ENCODE peak calls at places on chromosomes 2 and 18, in seven cellular contexts. A, J, Q, T, U, I and Y are unnamed samples.

GRCh38 chr2:27747827-27748352 is 23.6 kb upstream of the MRPL33 start:
- DNase-seq in I (no peak), U (no peak), Q (no peak), A (no peak), T (no peak), J (no peak), Y (no peak)

GRCh38 chr2:127647242-127648190 is 1.6 kb downstream of the GPR17 start:
- DNase-seq in U (no peak), A (no peak), I (no peak), J (no peak), T (no peak), Q (no peak), Y (no peak)

GRCh38 chr2:139142252-139142651 is 362.1 kb upstream of the NXPH2 start:
- DNase-seq in Q (no peak), U (no peak), A (no peak), J (no peak), I (peak; percentile 3), T (no peak), Y (no peak)

GRCh38 chr2:202720226-202720625 is 85.5 kb downstream of the FAM117B start:
- DNase-seq in I (no peak), Q (no peak), J (no peak), U (no peak), A (no peak), T (no peak), Y (no peak)

GRCh38 chr2:240287496-240288086 is 147.1 kb upstream of the OTOS start:
- DNase-seq in I (no peak), A (no peak), T (no peak), U (no peak), J (peak; percentile 70), Q (no peak), Y (no peak)

GRCh38 chr18:12742453-12742852 is 39.6 kb downstream of the PSMG2 start:
- DNase-seq in A (no peak), I (peak; percentile 32), T (no peak), Q (no peak), U (no peak), J (no peak), Y (no peak)

GRCh38 chr2:226995625-226996041 is 159.8 kb downstream of the RHBDD1 start:
- DNase-seq in Q (no peak), T (no peak), U (no peak), A (no peak), J (no peak), I (peak; percentile 51), Y (peak; percentile 13)

GRCh38 chr2:191178806-191179514 is 28.2 kb upstream of the STAT4 start:
- DNase-seq in T (peak; percentile 82), A (no peak), J (no peak), U (peak; percentile 67), I (peak; percentile 66), Q (no peak), Y (no peak)

GRCh38 chr2:235716875-235717496 is 223.1 kb downstream of the AGAP1 start:
- DNase-seq in Q (no peak), J (no peak), U (no peak), A (no peak), T (no peak), I (no peak), Y (no peak)

GRCh38 chr2:100018794-100019193 is 123.6 kb downstream of the AFF3 start:
- DNase-seq in J (no peak), U (no peak), A (no peak), Q (no peak), T (no peak), I (no peak), Y (no peak)

GRCh38 chr2:169511818-169512217 is 2.3 kb downstream of the KLHL41 start:
- DNase-seq in Q (no peak), U (no peak), I (no peak), T (no peak), A (no peak), J (no peak), Y (no peak)

GRCh38 chr18:29664278-29665021 is 1378.1 kb downstream of the DSC3 start:
- DNase-seq in T (no peak), A (no peak), Q (no peak), U (no peak), J (no peak), I (no peak), Y (no peak)

GRCh38 chr2:105438104-105438929 is 39.5 kb upstream of the FHL2 start:
- DNase-seq in T (no peak), J (no peak), A (peak; percentile 78), Q (no peak), I (no peak), U (no peak), Y (peak; percentile 53)

GRCh38 chr18:8609711-8610441 is 639 bp downstream of the RAB12 start:
- DNase-seq in T (no peak), U (no peak), Q (no peak), A (peak; percentile 52), I (no peak), J (no peak), Y (peak; percentile 15)

GRCh38 chr2:260507-261161 is 3.2 kb downstream of the SH3YL1 start:
- DNase-seq in U (no peak), A (no peak), I (no peak), Q (no peak), T (no peak), J (peak; percentile 64), Y (no peak)

GRCh38 chr2:262117-262516 is 1.7 kb downstream of the SH3YL1 start:
- DNase-seq in T (no peak), I (no peak), Q (no peak), J (peak; percentile 42), A (no peak), U (no peak), Y (no peak)

GRCh38 chr2:264493-265468 is at the start of gene ACP1:
- DNase-seq in Q (peak; percentile 96), A (peak; percentile 95), J (peak; percentile 95), T (peak; percentile 96), U (peak; percentile 88), I (peak; percentile 98), Y (peak; percentile 98)

GRCh38 chr2:263022-263738 is 652 bp downstream of the SH3YL1 start:
- DNase-seq in T (no peak), Q (no peak), J (peak; percentile 21), A (peak; percentile 46), U (no peak), I (no peak), Y (peak; percentile 16)

GRCh38 chr2:263774-264492 is at the start of gene SH3YL1:
- DNase-seq in A (peak; percentile 69), J (peak; percentile 66), I (peak; percentile 14), T (no peak), U (no peak), Q (no peak), Y (peak; percentile 88)
- TF ChIP-seq POLR2A in A (no peak), J (no peak), I (no peak), T (peak; percentile 35), U (no peak), Q (no peak), Y (peak; percentile 83)

GRCh38 chr2:5841126-5841525 is 148.9 kb downstream of the SOX11 start:
- DNase-seq in T (no peak), I (no peak), J (no peak), Q (no peak), U (no peak), A (no peak), Y (no peak)

GRCh38 chr2:5842326-5842725 is 150.1 kb downstream of the SOX11 start:
- DNase-seq in T (no peak), J (no peak), Q (no peak), I (no peak), U (no peak), A (no peak), Y (no peak)

GRCh38 chr2:5834491-5834890 is 142.3 kb downstream of the SOX11 start:
- DNase-seq in J (no peak), Q (no peak), T (no peak), A (no peak), I (no peak), U (no peak), Y (no peak)

GRCh38 chr2:5839563-5839962 is 147.4 kb downstream of the SOX11 start:
- DNase-seq in T (no peak), Q (no peak), A (no peak), U (no peak), J (no peak), I (no peak), Y (no peak)
- TF ChIP-seq EP300 in T (no peak), Q (no peak), A (no peak), U (no peak), J (no peak), I (no peak), Y (no peak)

GRCh38 chr2:85325466-85325811 is 2.4 kb downstream of the TGOLN2 start:
- DNase-seq in A (no peak), T (no peak), Q (no peak), J (no peak), I (no peak), U (no peak), Y (no peak)

GRCh38 chr2:85326946-85327756 is 638 bp downstream of the TGOLN2 start:
- DNase-seq in U (no peak), Q (no peak), T (peak; percentile 86), J (no peak), I (peak; percentile 29), A (peak; percentile 63), Y (peak; percentile 62)

GRCh38 chr2:85327757-85328617 is at the start of gene TGOLN2:
- DNase-seq in U (peak; percentile 89), I (peak; percentile 94), J (peak; percentile 97), Q (peak; percentile 97), T (peak; percentile 96), A (peak; percentile 95), Y (peak; percentile 95)

GRCh38 chr2:85324639-85325465 is 2.9 kb downstream of the TGOLN2 start:
- DNase-seq in A (no peak), I (no peak), Q (no peak), T (no peak), U (no peak), J (no peak), Y (peak; percentile 69)

DNA sequence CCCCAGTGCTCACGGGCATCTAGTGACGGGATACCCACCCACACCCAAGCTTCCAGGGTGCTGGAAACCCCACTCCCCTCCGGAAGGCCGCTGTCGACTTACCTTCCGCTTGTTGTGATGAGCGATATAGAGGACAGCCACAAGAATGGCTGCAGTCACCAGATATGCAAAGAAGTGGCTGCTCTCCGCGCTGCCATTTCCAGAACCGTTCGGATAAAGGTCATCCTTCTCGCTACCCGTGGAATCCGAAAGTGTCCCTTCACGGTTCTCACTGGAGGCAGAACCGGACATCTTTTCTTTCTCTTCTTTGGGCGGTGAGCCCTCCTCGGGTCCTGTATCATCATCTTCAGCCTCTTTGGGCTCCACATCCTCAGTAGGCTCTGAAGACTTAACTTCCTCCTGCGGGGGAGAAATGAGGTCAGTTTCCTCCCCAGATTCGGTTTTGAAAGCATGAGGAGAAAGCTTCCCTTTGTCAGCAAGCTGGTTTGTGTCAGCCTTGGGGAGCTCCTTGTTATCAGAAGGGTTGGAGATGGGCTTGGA is 1.3 kb downstream of the TGOLN2 start:
- DNase-seq in T (no peak), A (no peak), U (no peak), Q (no peak), I (no peak), J (no peak), Y (peak; percentile 51)
- TF ChIP-seq POLR2A in T (no peak), A (no peak), U (no peak), Q (no peak), I (no peak), J (no peak), Y (peak; percentile 20)

GRCh38 chr18:64260810-64261209 is 111.9 kb upstream of the LINC00305 start:
- DNase-seq in I (no peak), U (no peak), T (no peak), A (no peak), J (no peak), Q (no peak), Y (no peak)
- TF ChIP-seq EP300 in I (no peak), U (no peak), T (no peak), A (no peak), J (no peak), Q (no peak), Y (no peak)